ENCODE peak calls at places on chromosome 11, in six cellular contexts. M is progenitor cell of endocrine pancreas; J is hepatocyte; D is transverse colon; Z is activated T-cell treated with anti-CD3 and anti-CD28 coated beads, Interleukin-2, amount 50 U/mL, for 4 hours; E is stimulated activated CD8-positive, alpha-beta memory T cell treated with anti-CD3 and anti-CD28 coated beads, Interleukin-4, amount 100 ng/mL, for 1 hour. N is an unnamed sample.
A peak's percentile ranks its signal among the peaks of the same experiment; 100 is the strongest.

GRCh38 chr11:111586305-111586915 is 15.8 kb upstream of the SIK2 start:
- DNase-seq in J (peak; percentile 72), Z (peak; percentile 34), D (no peak), E (no peak), M (no peak), N (peak; percentile 57)

GRCh38 chr11:104146421-104146820 is 17.5 kb downstream of the PDGFD start:
- DNase-seq in J (no peak), D (no peak), M (no peak), Z (no peak), E (no peak), N (peak; percentile 18)

GRCh38 chr11:110297082-110297725 is 790 bp upstream of the RDX start:
- DNase-seq in E (no peak), M (no peak), J (no peak), D (no peak), Z (no peak), N (peak; percentile 35)

GRCh38 chr11:72831521-72832300 is 17.5 kb downstream of the ATG16L2 start:
- DNase-seq in M (peak; percentile 73), E (no peak), Z (peak; percentile 48), D (peak; percentile 83), J (peak; percentile 89), N (peak; percentile 84)

GRCh38 chr11:14973621-14974020 is 1.5 kb upstream of the CALCA start:
- DNase-seq in E (no peak), D (no peak), M (peak; percentile 16), J (peak; percentile 44), Z (peak; percentile 5), N (peak; percentile 5)

GRCh38 chr11:72577271-72577681 is 96.9 kb downstream of the PDE2A start:
- DNase-seq in D (peak; percentile 4), J (no peak), Z (no peak), E (no peak), M (no peak), N (no peak)

GRCh38 chr11:78354741-78355705 is 62.6 kb downstream of the GAB2 start:
- DNase-seq in J (no peak), M (no peak), E (no peak), Z (no peak), D (no peak), N (no peak)

GRCh38 chr11:69427906-69428880 is 53.3 kb upstream of the LINC01488 start:
- DNase-seq in D (no peak), M (no peak), Z (no peak), J (no peak), E (no peak), N (no peak)

GRCh38 chr11:130215531-130216220 is 56.1 kb downstream of the ST14 start:
- DNase-seq in D (peak; percentile 7), J (no peak), E (no peak), Z (no peak), M (no peak), N (no peak)